ENCODE peak calls at places on chromosomes 4 and X, in eight cellular contexts. R, K, I, N, J, X, V and F are unnamed samples.

GRCh38 chrX:50941638-50942037 is 31.1 kb downstream of the BMP15 start:
- DNase-seq in N (no peak), V (no peak), J (no peak), K (no peak), R (peak), X (peak), I (peak), F (no peak)

GRCh38 chr4:140861359-140862181 is 105.4 kb upstream of the TBC1D9 start:
- DNase-seq in V (peak), N (peak), X (peak), I (peak), J (peak), K (peak), R (peak), F (no peak)

GRCh38 chr4:5746829-5747745 is 36.1 kb downstream of the EVC start:
- DNase-seq in I (no peak), N (no peak), V (no peak), K (peak), J (no peak), X (no peak), R (no peak), F (no peak)

GRCh38 chr4:141416219-141416618 is 195.5 kb downstream of the ZNF330 start:
- DNase-seq in N (no peak), V (no peak), R (no peak), J (no peak), K (no peak), I (no peak), X (no peak), F (no peak)

GRCh38 chrX:32024072-32024471 is 952.2 kb upstream of the FTHL17 start:
- DNase-seq in K (no peak), J (no peak), R (no peak), N (no peak), V (no peak), X (no peak), I (no peak), F (no peak)

GRCh38 chr4:33715996-33716395 is 2528.3 kb downstream of the ARAP2 start:
- DNase-seq in X (peak), V (no peak), I (no peak), N (no peak), K (peak), R (no peak), J (no peak), F (no peak)

GRCh38 chr4:8901335-8901734 is 29.7 kb upstream of the HMX1 start:
- DNase-seq in K (no peak), J (no peak), I (no peak), X (no peak), N (no peak), R (no peak), V (no peak), F (no peak)

GRCh38 chr4:81913427-81913878 is 441.7 kb upstream of the RASGEF1B start:
- DNase-seq in J (peak), N (no peak), K (peak), X (peak), I (peak), R (peak), V (peak), F (peak)

GRCh38 chr4:111991797-111992196 is 153.5 kb upstream of the FAM241A start:
- DNase-seq in X (no peak), V (no peak), J (no peak), I (peak), K (peak), N (no peak), R (no peak), F (no peak)

GRCh38 chrX:120365320-120365719 is 3.4 kb downstream of the ATP1B4 start:
- DNase-seq in I (peak), V (peak), K (peak), J (peak), R (peak), X (peak), N (peak), F (peak)

GRCh38 chr4:81804849-81805248 is 333.1 kb upstream of the RASGEF1B start:
- DNase-seq in X (no peak), J (no peak), V (no peak), I (no peak), N (no peak), R (no peak), K (no peak), F (no peak)

GRCh38 chrX:79182616-79183015 is 38.1 kb downstream of the GPR174 start:
- DNase-seq in N (no peak), R (no peak), K (no peak), X (peak), J (no peak), V (no peak), I (no peak), F (no peak)

GRCh38 chrX:39577976-39578962 is 519.5 kb downstream of the BCOR start:
- DNase-seq in I (no peak), J (peak), K (peak), X (peak), R (peak), V (no peak), N (peak), F (peak)

GRCh38 chrX:25004485-25005032 is 11.2 kb downstream of the ARX start:
- DNase-seq in J (no peak), N (no peak), X (no peak), R (no peak), K (no peak), I (no peak), V (no peak), F (no peak)

GRCh38 chr4:186820371-186820990 is 96.8 kb upstream of the FAT1 start:
- DNase-seq in I (peak), R (peak), N (no peak), J (no peak), V (no peak), K (peak), X (no peak), F (no peak)

GRCh38 chr4:138175337-138175794 is 66.8 kb downstream of the SLC7A11 start:
- DNase-seq in R (peak), X (no peak), J (no peak), K (peak), I (peak), N (no peak), V (no peak), F (no peak)

GRCh38 chrX:152915541-152916241 is 17.8 kb downstream of the ZNF185 start:
- DNase-seq in N (no peak), J (no peak), V (no peak), K (peak), X (peak), I (peak), R (no peak), F (no peak)

GRCh38 chrX:134761788-134762187 is 103.5 kb upstream of the PLAC1 start:
- DNase-seq in X (peak), N (no peak), V (no peak), K (no peak), J (no peak), R (no peak), I (peak), F (no peak)

GRCh38 chr4:7769936-7770674 is 169.6 kb downstream of the AFAP1 start:
- DNase-seq in X (no peak), K (peak), V (peak), N (no peak), I (peak), J (no peak), R (no peak), F (no peak)

GRCh38 chr4:177190995-177191568 is 118.6 kb upstream of the NEIL3 start:
- DNase-seq in K (peak), X (no peak), I (peak), N (no peak), J (no peak), R (no peak), V (no peak), F (no peak)

GRCh38 chr4:41935652-41936021 is 408 bp downstream of the TMEM33 start:
- DNase-seq in I (peak), J (no peak), R (no peak), V (no peak), K (peak), X (peak), N (no peak), F (no peak)

GRCh38 chr4:70269674-70270073 is 27.3 kb downstream of the CSN3 start:
- DNase-seq in X (peak), I (peak), K (no peak), V (no peak), R (no peak), N (no peak), J (no peak), F (no peak)

GRCh38 chrX:72479324-72480274 is 93.0 kb downstream of the HDAC8 start:
- DNase-seq in R (no peak), V (peak), N (no peak), J (no peak), X (no peak), I (peak), K (no peak), F (no peak)

GRCh38 chr4:184309241-184310170 is 91.8 kb upstream of the ENPP6 start:
- DNase-seq in I (no peak), V (no peak), J (no peak), X (no peak), R (no peak), N (no peak), K (no peak), F (no peak)

GRCh38 chr4:74654230-74654681 is 140.1 kb downstream of the BTC start:
- DNase-seq in R (no peak), V (peak), I (peak), K (no peak), X (no peak), J (no peak), N (no peak), F (no peak)

GRCh38 chrX:110315541-110315940 is 2.3 kb downstream of the AMMECR1 start:
- DNase-seq in I (no peak), R (no peak), K (peak), V (no peak), X (no peak), J (no peak), N (no peak), F (no peak)

GRCh38 chrX:97968376-97969104 is 1084.8 kb downstream of the RPA4 start:
- DNase-seq in I (no peak), N (no peak), X (no peak), V (no peak), R (no peak), J (no peak), K (no peak), F (no peak)

GRCh38 chr4:17168571-17168970 is 270.1 kb upstream of the LDB2 start:
- DNase-seq in V (no peak), J (no peak), R (no peak), N (no peak), X (no peak), I (peak), K (peak), F (no peak)

DNA sequence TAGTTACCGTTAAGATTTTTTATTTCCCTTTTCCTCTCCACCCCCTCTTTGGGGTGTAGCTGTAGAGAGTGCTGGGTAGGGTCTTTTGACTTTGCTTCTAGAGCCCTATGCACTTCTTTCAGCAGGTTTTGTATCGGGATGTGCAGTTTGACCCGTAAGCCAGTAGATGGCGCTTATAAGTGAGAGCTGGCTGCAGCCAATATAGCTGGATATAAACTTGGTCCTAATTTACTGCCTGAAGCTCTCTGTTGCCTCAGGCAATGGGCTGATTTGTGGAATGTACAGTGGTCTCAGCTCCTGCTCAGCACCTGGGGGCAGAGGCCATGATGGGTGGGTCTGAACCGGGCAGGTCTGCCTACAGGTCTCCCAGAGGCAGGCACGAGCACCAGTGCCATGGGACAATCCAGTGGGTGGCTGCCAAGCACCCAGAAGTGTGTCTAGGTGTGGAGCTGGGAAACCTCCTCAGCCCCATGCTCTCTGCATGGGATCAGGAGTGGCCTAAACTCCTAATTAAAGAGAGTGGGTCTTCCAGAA is 146.5 kb downstream of the SPANXN1 start:
- DNase-seq in N (no peak), J (no peak), I (no peak), K (no peak), R (no peak), X (peak), V (no peak), F (no peak)
- TF ChIP-seq CTCF in N (no peak), J (no peak), I (no peak), K (no peak), R (peak), X (peak), V (no peak), F (no peak)

GRCh38 chr4:151860561-151861093 is 99.8 kb upstream of the GATB start:
- DNase-seq in X (no peak), N (no peak), V (no peak), K (no peak), J (no peak), R (no peak), I (no peak), F (no peak)
- TF ChIP-seq CTCF in X (no peak), N (no peak), V (no peak), K (no peak), J (no peak), R (no peak), I (no peak), F (no peak)

GRCh38 chr4:99708551-99708950 is 50.9 kb upstream of the C4orf54 start:
- DNase-seq in J (no peak), K (no peak), X (no peak), I (no peak), V (no peak), R (no peak), N (no peak), F (no peak)
- TF ChIP-seq CTCF in J (no peak), K (no peak), X (no peak), I (no peak), V (no peak), R (no peak), N (no peak), F (no peak)

DNA sequence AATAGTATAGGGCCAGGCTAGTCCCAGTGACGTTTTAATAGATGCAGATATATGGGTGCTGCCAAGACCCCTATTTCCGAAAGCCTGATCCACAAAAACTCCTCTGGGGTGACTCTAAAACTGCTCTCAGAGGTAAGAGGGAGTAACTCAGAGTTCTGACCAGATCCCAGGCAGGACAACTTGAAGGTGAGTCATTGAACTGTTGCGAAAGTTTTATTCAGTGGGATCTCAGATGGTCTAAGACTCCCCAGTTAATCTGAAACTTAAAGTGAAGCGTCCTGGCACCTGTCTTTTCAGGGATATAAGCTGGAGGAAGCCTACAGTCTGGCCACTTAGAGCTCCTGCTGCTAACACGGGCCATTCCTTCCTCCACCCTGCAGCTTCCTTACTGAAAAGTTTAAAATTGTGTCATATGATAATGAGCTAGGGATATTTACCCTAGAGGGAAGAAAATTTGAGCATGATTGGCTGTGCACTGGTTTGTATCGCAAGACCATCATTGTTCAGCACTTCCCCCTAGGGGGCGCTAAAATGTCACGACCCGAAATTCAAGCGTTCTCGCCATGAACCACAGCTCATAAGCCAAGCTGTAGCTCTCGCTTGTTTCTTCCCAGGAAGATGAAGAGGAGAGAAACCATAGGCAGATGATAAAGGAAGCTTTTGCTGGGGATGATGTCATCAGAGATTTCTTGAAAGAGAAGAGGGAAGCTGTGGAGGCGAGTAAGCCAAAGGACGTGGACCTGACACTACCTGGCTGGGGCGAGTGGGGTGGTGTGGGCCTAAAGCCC is 19.5 kb downstream of the UTP14A start:
- DNase-seq in X (peak), K (peak), N (peak), V (peak), J (peak), I (peak), R (peak), F (peak)
- TF ChIP-seq CTCF in X (peak), K (peak), N (peak), V (peak), J (peak), I (peak), R (peak), F (peak)

DNA sequence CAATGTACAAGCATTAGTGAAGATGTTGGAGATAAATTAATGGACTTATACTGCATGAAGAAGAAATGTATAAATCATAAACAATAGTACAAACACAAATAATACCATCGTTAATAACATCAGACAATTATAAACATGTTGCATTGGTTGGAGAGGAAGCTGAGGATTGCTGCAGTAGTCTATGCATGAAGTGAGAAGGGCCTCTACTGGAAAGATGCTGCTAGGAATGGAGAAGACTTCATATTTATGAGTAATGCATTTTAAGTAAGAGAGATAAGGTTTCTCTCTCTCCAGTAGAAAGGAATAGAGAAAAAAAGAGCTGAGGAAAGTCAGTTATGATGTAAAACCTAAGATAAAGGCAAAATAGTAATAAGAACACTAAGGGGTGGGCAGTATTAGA is 247.8 kb downstream of the GRID2 start:
- DNase-seq in R (no peak), N (no peak), V (no peak), I (no peak), J (no peak), K (no peak), X (no peak), F (no peak)
- TF ChIP-seq CTCF in R (no peak), N (no peak), V (no peak), I (no peak), J (no peak), K (no peak), X (no peak), F (no peak)

DNA sequence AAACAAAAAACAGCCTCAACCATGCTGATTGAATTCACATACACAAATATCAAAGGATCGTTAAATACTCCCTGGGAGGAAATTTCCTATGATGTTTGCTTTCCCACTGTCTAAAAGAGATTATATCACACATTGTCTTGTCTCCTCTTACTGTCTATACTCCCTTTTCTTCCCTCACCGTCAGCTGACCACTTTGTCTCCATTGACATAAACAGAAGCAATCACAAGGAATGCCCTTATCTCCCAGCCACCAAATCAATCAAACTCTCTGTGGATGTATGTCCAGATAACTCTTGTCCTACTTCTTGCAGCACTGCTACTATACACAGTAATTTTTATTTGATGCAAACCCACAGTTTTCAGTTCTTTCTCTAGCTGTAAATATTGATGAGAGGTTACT is 12.2 kb upstream of the NUDT9 start:
- DNase-seq in N (no peak), J (no peak), K (no peak), V (peak), X (no peak), I (no peak), R (no peak), F (no peak)
- TF ChIP-seq CTCF in N (no peak), J (no peak), K (no peak), V (no peak), X (no peak), I (no peak), R (no peak), F (no peak)

GRCh38 chr4:2714918-2715317 is 41.2 kb downstream of the TNIP2 start:
- DNase-seq in N (no peak), J (no peak), X (no peak), I (no peak), R (no peak), K (peak), V (no peak), F (no peak)

GRCh38 chr4:2714071-2714770 is 41.9 kb downstream of the TNIP2 start:
- DNase-seq in I (no peak), K (peak), V (no peak), X (no peak), N (no peak), R (no peak), J (peak), F (no peak)

GRCh38 chr4:2715426-2715825 is 40.7 kb downstream of the TNIP2 start:
- DNase-seq in R (no peak), K (no peak), V (no peak), N (no peak), I (no peak), J (no peak), X (no peak), F (no peak)

GRCh38 chr4:2713337-2713736 is 42.8 kb downstream of the TNIP2 start:
- DNase-seq in J (no peak), X (no peak), R (no peak), V (no peak), N (no peak), K (no peak), I (no peak), F (no peak)

GRCh38 chr4:2712261-2712842 is 43.8 kb downstream of the TNIP2 start:
- DNase-seq in X (no peak), I (no peak), N (no peak), R (no peak), V (no peak), K (peak), J (no peak), F (no peak)
- TF ChIP-seq CTCF in X (no peak), I (no peak), N (no peak), R (no peak), V (peak), K (peak), J (no peak), F (no peak)